ENCODE peak calls at places on chromosomes 16 and 17, in four cellular contexts. One of them, this sample, is unnamed.

GRCh38 chr17:44005527-44005864 is 1.1 kb downstream of the NAGS start:
- DNase-seq in nucleus accumbens: no peak
- DNase-seq in germinal center: no peak
- DNase-seq in epithelial cell of esophagus: no peak
- DNase-seq in this sample: no peak

GRCh38 chr16:8516471-8516870 is 73.8 kb downstream of the TMEM114 start:
- DNase-seq in nucleus accumbens: no peak
- DNase-seq in germinal center: no peak
- DNase-seq in epithelial cell of esophagus: no peak
- DNase-seq in this sample: no peak

GRCh38 chr17:49861150-49861884 is 13.4 kb upstream of the TAC4 start:
- DNase-seq in nucleus accumbens: no peak
- DNase-seq in germinal center: peak
- DNase-seq in epithelial cell of esophagus: peak
- DNase-seq in this sample: peak

GRCh38 chr17:27502526-27503324 is 46.5 kb downstream of the KSR1 start:
- DNase-seq in nucleus accumbens: no peak
- DNase-seq in germinal center: no peak
- DNase-seq in epithelial cell of esophagus: no peak
- DNase-seq in this sample: no peak

GRCh38 chr17:80036715-80037477 is 454 bp downstream of the CCDC40 start:
- DNase-seq in nucleus accumbens: peak
- DNase-seq in germinal center: peak
- DNase-seq in epithelial cell of esophagus: no peak
- DNase-seq in this sample: no peak

GRCh38 chr16:84483882-84484565 is 20.4 kb downstream of the MEAK7 start:
- DNase-seq in nucleus accumbens: no peak
- DNase-seq in germinal center: no peak
- DNase-seq in epithelial cell of esophagus: no peak
- DNase-seq in this sample: no peak

GRCh38 chr16:21233045-21233520 is 416 bp upstream of the ANKS4B start:
- DNase-seq in nucleus accumbens: no peak
- DNase-seq in germinal center: no peak
- DNase-seq in epithelial cell of esophagus: no peak
- DNase-seq in this sample: no peak

GRCh38 chr17:83036193-83036592 is 43.2 kb upstream of the METRNL start:
- DNase-seq in nucleus accumbens: no peak
- DNase-seq in germinal center: no peak
- DNase-seq in epithelial cell of esophagus: no peak
- DNase-seq in this sample: no peak

GRCh38 chr16:69590590-69590989 is 24.8 kb downstream of the NFAT5 start:
- DNase-seq in nucleus accumbens: no peak
- DNase-seq in germinal center: no peak
- DNase-seq in epithelial cell of esophagus: no peak
- DNase-seq in this sample: no peak

GRCh38 chr16:46862555-46863447 is 21.4 kb upstream of the GPT2 start:
- DNase-seq in nucleus accumbens: no peak
- DNase-seq in germinal center: no peak
- DNase-seq in epithelial cell of esophagus: no peak
- DNase-seq in this sample: no peak

GRCh38 chr17:80270836-80271235 is 10.2 kb downstream of the RNF213 start:
- DNase-seq in nucleus accumbens: no peak
- DNase-seq in germinal center: peak
- DNase-seq in epithelial cell of esophagus: peak
- DNase-seq in this sample: no peak

GRCh38 chr17:67980456-67980855 is 15.8 kb downstream of the C17orf58 start:
- DNase-seq in nucleus accumbens: no peak
- DNase-seq in germinal center: no peak
- DNase-seq in epithelial cell of esophagus: no peak
- DNase-seq in this sample: no peak

GRCh38 chr16:84963046-84963445 is 48.3 kb downstream of the ZDHHC7 start:
- DNase-seq in nucleus accumbens: no peak
- DNase-seq in germinal center: no peak
- DNase-seq in epithelial cell of esophagus: no peak
- DNase-seq in this sample: no peak

GRCh38 chr17:8225813-8226535 is 15.6 kb upstream of the AURKB start:
- DNase-seq in nucleus accumbens: peak
- DNase-seq in germinal center: no peak
- DNase-seq in epithelial cell of esophagus: peak
- DNase-seq in this sample: peak

GRCh38 chr16:88437367-88437964 is 15.6 kb upstream of the ZFPM1 start:
- DNase-seq in nucleus accumbens: no peak
- DNase-seq in germinal center: peak
- DNase-seq in epithelial cell of esophagus: peak
- DNase-seq in this sample: peak

GRCh38 chr17:49252148-49252682 is 21.6 kb upstream of the PHOSPHO1 start:
- DNase-seq in nucleus accumbens: no peak
- DNase-seq in germinal center: no peak
- DNase-seq in epithelial cell of esophagus: peak
- DNase-seq in this sample: no peak

GRCh38 chr17:70059649-70060048 is 15.4 kb upstream of the KCNJ16 start:
- DNase-seq in nucleus accumbens: no peak
- DNase-seq in germinal center: no peak
- DNase-seq in epithelial cell of esophagus: no peak
- DNase-seq in this sample: no peak

GRCh38 chr16:57624044-57624688 is 4.3 kb upstream of the ADGRG1 start:
- DNase-seq in nucleus accumbens: no peak
- DNase-seq in germinal center: no peak
- DNase-seq in epithelial cell of esophagus: peak
- DNase-seq in this sample: no peak

GRCh38 chr16:5944971-5945370 is 847.4 kb upstream of the EEF2KMT start:
- DNase-seq in nucleus accumbens: no peak
- DNase-seq in germinal center: no peak
- DNase-seq in epithelial cell of esophagus: peak
- DNase-seq in this sample: no peak

GRCh38 chr17:80195671-80196529 is 24.2 kb downstream of the SGSH start:
- DNase-seq in nucleus accumbens: no peak
- DNase-seq in germinal center: no peak
- DNase-seq in epithelial cell of esophagus: no peak
- DNase-seq in this sample: peak

GRCh38 chr17:63542218-63542545 is 8.1 kb upstream of the DCAF7 start:
- DNase-seq in nucleus accumbens: no peak
- DNase-seq in germinal center: no peak
- DNase-seq in epithelial cell of esophagus: no peak
- DNase-seq in this sample: no peak

GRCh38 chr16:254461-254860 is 19.8 kb downstream of the FAM234A start:
- DNase-seq in nucleus accumbens: no peak
- DNase-seq in germinal center: no peak
- DNase-seq in epithelial cell of esophagus: no peak
- DNase-seq in this sample: no peak

This sample was measured in naive B cell.